ENCODE peak calls at places on chromosomes 13 and 19, in five cellular contexts. One of them, this sample, is unnamed.
A peak's percentile ranks its signal among the peaks of the same experiment; 100 is the strongest.

GRCh38 chr13:79398915-79399314 is 7.1 kb downstream of the RBM26 start:
- DNase-seq in adrenal gland: no peak
- DNase-seq in fibroblast of lung: peak; percentile 24
- DNase-seq in RWPE1: peak; percentile 16
- DNase-seq in psoas muscle: no peak
- DNase-seq in this sample: no peak

GRCh38 chr13:80336335-80336734 is 4.6 kb downstream of the SPRY2 start:
- DNase-seq in adrenal gland: no peak
- DNase-seq in fibroblast of lung: peak; percentile 42
- DNase-seq in RWPE1: no peak
- DNase-seq in psoas muscle: no peak
- DNase-seq in this sample: peak; percentile 69

GRCh38 chr19:35154535-35155406 is at the start of gene FXYD5:
- DNase-seq in adrenal gland: peak; percentile 58
- DNase-seq in fibroblast of lung: peak; percentile 81
- DNase-seq in RWPE1: peak; percentile 75
- DNase-seq in psoas muscle: peak; percentile 74
- DNase-seq in this sample: no peak

GRCh38 chr13:43799191-43799590 is 12.4 kb upstream of the ENOX1 start:
- DNase-seq in adrenal gland: no peak
- DNase-seq in fibroblast of lung: no peak
- DNase-seq in RWPE1: no peak
- DNase-seq in psoas muscle: no peak
- DNase-seq in this sample: no peak

GRCh38 chr19:30268601-30269000 is 103.6 kb upstream of the ZNF536 start:
- DNase-seq in adrenal gland: no peak
- DNase-seq in fibroblast of lung: no peak
- DNase-seq in RWPE1: no peak
- DNase-seq in psoas muscle: no peak
- DNase-seq in this sample: no peak

GRCh38 chr13:36910545-36910944 is 9.5 kb downstream of the SMAD9 start:
- DNase-seq in adrenal gland: no peak
- DNase-seq in fibroblast of lung: no peak
- DNase-seq in RWPE1: no peak
- DNase-seq in psoas muscle: no peak
- DNase-seq in this sample: no peak

GRCh38 chr13:114082849-114083645 is 49.4 kb downstream of the RASA3 start:
- DNase-seq in adrenal gland: no peak
- DNase-seq in fibroblast of lung: peak; percentile 65
- DNase-seq in RWPE1: no peak
- DNase-seq in psoas muscle: no peak
- DNase-seq in this sample: no peak

GRCh38 chr19:3123088-3123721 is 12.6 kb upstream of the GNA15 start:
- DNase-seq in adrenal gland: no peak
- DNase-seq in fibroblast of lung: no peak
- DNase-seq in RWPE1: no peak
- DNase-seq in psoas muscle: peak; percentile 19
- DNase-seq in this sample: no peak

GRCh38 chr13:85798999-85799646 is at the start of gene SLITRK6:
- DNase-seq in adrenal gland: no peak
- DNase-seq in fibroblast of lung: peak; percentile 84
- DNase-seq in RWPE1: peak; percentile 66
- DNase-seq in psoas muscle: no peak
- DNase-seq in this sample: peak; percentile 44

GRCh38 chr19:46959962-46960556 is 59.6 kb upstream of the NPAS1 start:
- DNase-seq in adrenal gland: no peak
- DNase-seq in fibroblast of lung: peak; percentile 61
- DNase-seq in RWPE1: no peak
- DNase-seq in psoas muscle: no peak
- DNase-seq in this sample: no peak
- H3K27ac ChIP-seq in adrenal gland: no peak overlapping the region
- H3K27ac ChIP-seq in fibroblast of lung: no peak overlapping the region
- H3K27ac ChIP-seq in RWPE1: no peak overlapping the region
- H3K27ac ChIP-seq in psoas muscle: no peak overlapping the region
- H3K27ac ChIP-seq in this sample: no peak overlapping the region

DNA sequence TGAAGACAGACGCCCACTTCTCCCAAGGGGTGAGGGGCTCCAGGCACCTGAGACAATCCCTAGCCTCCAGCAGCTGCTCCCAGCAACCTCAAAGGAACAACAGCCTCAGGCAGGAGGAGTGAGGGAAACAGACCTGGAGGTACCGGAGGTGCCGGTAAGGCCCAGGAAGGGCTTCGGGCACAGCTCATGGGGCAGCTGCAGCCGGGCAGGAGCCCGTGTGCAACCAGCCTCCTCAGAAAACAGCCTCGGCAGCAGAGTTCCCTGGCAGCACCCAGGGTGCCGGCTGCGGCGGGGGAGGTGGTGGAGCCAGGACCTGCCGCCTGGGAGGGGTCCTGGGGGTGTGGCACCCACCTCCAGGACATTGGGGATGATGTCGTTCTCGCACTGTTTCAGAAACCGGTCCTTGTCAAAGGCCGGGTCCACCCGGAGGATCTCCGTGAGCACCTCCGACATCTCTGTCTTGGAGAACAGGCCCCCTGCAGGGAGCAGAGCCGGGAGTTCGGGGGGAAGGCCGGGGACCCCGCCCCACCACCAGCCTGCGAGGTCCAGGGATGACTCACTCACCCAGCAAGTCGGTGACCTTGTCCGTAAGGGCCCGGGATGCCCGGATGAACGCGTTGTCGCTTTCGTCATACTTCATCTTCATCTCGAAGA is 6.5 kb upstream of the CTXN1 start:
- DNase-seq in adrenal gland: peak; percentile 56
- DNase-seq in fibroblast of lung: no peak
- DNase-seq in RWPE1: no peak
- DNase-seq in psoas muscle: no peak
- DNase-seq in this sample: no peak
- H3K27ac ChIP-seq in adrenal gland: no peak overlapping the region
- H3K27ac ChIP-seq in fibroblast of lung: no peak overlapping the region
- H3K27ac ChIP-seq in RWPE1: peak overlapping the region; percentile 95
- H3K27ac ChIP-seq in psoas muscle: no peak overlapping the region
- H3K27ac ChIP-seq in this sample: no peak overlapping the region

DNA sequence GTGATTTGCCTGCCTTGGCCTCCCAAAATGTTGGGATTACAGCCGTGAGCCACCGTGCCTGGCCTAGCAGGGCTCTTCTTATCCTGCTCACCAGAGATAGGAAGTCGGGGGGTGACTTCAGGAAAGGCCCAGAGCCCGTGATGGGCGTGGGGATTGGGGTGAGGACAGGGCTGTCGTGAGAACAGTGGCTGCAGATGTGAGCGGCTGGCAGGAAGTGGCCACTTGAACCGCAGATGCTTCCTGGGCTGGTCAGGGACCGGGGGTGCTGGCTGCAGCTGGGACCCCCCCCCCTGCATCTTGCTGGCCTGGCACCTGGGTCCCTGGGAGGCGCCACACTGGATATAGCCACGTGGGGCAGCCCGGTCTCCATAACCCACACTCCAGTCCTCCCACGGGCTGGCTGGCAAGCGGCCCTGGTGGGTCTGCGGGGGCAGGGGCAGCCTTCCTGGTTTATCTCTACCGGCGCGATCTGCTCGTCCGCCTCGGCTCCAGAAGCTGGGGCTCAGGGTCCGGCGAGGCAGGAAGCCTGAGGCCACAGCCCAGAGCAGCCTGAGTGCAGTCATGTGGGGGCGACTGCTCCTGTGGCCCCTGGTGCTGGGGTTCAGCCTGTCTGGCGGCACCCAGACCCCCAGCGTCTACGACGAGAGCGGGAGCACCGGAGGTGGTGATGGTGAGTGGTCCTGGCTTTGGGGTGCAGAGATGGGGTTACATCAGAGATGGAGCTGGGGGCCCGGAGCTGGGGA is at the start of gene F2RL3:
- DNase-seq in adrenal gland: peak; percentile 72
- DNase-seq in fibroblast of lung: no peak
- DNase-seq in RWPE1: no peak
- DNase-seq in psoas muscle: peak; percentile 55
- DNase-seq in this sample: peak; percentile 70
- H3K27ac ChIP-seq in adrenal gland: no peak within 1 kb of the TSS
- H3K27ac ChIP-seq in fibroblast of lung: no peak within 1 kb of the TSS
- H3K27ac ChIP-seq in RWPE1: peak within 1 kb of the TSS; percentile 94
- H3K27ac ChIP-seq in psoas muscle: peak within 1 kb of the TSS; percentile 38
- H3K27ac ChIP-seq in this sample: peak within 1 kb of the TSS; percentile 95

GRCh38 chr13:28046981-28047380 is 53.4 kb downstream of the FLT3 start:
- DNase-seq in adrenal gland: no peak
- DNase-seq in fibroblast of lung: peak; percentile 43
- DNase-seq in RWPE1: no peak
- DNase-seq in psoas muscle: no peak
- DNase-seq in this sample: no peak

GRCh38 chr13:28049880-28050871 is 50.2 kb downstream of the FLT3 start:
- DNase-seq in adrenal gland: no peak
- DNase-seq in fibroblast of lung: no peak
- DNase-seq in RWPE1: no peak
- DNase-seq in psoas muscle: no peak
- DNase-seq in this sample: no peak

GRCh38 chr13:28047784-28048388 is 52.5 kb downstream of the FLT3 start:
- DNase-seq in adrenal gland: no peak
- DNase-seq in fibroblast of lung: peak; percentile 9
- DNase-seq in RWPE1: peak; percentile 23
- DNase-seq in psoas muscle: no peak
- DNase-seq in this sample: no peak

GRCh38 chr13:28048768-28049167 is 51.6 kb downstream of the FLT3 start:
- DNase-seq in adrenal gland: no peak
- DNase-seq in fibroblast of lung: no peak
- DNase-seq in RWPE1: no peak
- DNase-seq in psoas muscle: no peak
- DNase-seq in this sample: no peak

GRCh38 chr13:28049215-28049614 is 51.2 kb downstream of the FLT3 start:
- DNase-seq in adrenal gland: no peak
- DNase-seq in fibroblast of lung: no peak
- DNase-seq in RWPE1: no peak
- DNase-seq in psoas muscle: no peak
- DNase-seq in this sample: no peak
- H3K27ac ChIP-seq in adrenal gland: no peak overlapping the region
- H3K27ac ChIP-seq in fibroblast of lung: no peak overlapping the region
- H3K27ac ChIP-seq in RWPE1: no peak overlapping the region
- H3K27ac ChIP-seq in psoas muscle: no peak overlapping the region
- H3K27ac ChIP-seq in this sample: no peak overlapping the region

DNA sequence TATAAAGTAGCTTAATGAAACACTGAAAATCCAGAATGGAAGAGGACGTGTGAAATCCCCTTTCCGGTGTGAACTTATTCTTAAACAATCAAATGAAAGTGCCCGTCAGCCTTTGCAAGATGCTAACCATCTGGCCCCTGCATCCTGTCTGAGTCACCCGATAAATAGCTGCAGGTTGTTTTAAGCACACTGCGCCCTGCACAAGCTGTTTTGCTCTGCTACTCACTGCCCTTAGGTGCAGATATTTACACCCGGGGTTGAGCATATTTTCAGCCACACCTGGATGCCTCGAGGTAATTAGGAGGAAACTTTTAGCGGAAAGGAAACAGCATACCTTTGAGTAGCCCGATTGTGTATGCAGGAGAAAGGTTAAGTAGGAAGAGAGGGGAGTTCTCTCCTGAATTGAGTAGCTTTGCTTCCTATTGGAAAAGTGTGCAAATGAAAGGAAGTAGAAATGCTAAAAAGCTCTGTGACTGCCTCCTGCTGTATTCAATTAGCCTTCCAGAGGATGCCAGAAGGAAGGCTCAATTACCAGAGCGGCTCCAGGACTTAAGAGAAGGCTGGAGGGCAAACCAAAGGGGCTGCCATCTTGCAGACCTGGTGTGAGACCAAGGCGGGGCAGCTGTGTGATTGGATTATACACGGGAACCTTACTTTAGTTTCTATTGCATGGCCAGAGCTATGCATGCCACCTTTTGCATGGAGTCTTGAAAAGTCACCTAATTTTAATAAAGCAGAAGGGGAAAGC is 42.5 kb downstream of the IRS2 start:
- DNase-seq in adrenal gland: no peak
- DNase-seq in fibroblast of lung: peak; percentile 79
- DNase-seq in RWPE1: peak; percentile 88
- DNase-seq in psoas muscle: no peak
- DNase-seq in this sample: peak; percentile 84
- H3K27ac ChIP-seq in adrenal gland: no peak overlapping the region
- H3K27ac ChIP-seq in fibroblast of lung: no peak overlapping the region
- H3K27ac ChIP-seq in RWPE1: peak overlapping the region; percentile 79
- H3K27ac ChIP-seq in psoas muscle: no peak overlapping the region
- H3K27ac ChIP-seq in this sample: no peak overlapping the region

GRCh38 chr13:107675847-107676550 is 539.3 kb downstream of the LIG4 start:
- DNase-seq in adrenal gland: no peak
- DNase-seq in fibroblast of lung: no peak
- DNase-seq in RWPE1: no peak
- DNase-seq in psoas muscle: no peak
- DNase-seq in this sample: no peak
- H3K27ac ChIP-seq in adrenal gland: no peak overlapping the region
- H3K27ac ChIP-seq in fibroblast of lung: no peak overlapping the region
- H3K27ac ChIP-seq in RWPE1: no peak overlapping the region
- H3K27ac ChIP-seq in psoas muscle: no peak overlapping the region
- H3K27ac ChIP-seq in this sample: no peak overlapping the region

DNA sequence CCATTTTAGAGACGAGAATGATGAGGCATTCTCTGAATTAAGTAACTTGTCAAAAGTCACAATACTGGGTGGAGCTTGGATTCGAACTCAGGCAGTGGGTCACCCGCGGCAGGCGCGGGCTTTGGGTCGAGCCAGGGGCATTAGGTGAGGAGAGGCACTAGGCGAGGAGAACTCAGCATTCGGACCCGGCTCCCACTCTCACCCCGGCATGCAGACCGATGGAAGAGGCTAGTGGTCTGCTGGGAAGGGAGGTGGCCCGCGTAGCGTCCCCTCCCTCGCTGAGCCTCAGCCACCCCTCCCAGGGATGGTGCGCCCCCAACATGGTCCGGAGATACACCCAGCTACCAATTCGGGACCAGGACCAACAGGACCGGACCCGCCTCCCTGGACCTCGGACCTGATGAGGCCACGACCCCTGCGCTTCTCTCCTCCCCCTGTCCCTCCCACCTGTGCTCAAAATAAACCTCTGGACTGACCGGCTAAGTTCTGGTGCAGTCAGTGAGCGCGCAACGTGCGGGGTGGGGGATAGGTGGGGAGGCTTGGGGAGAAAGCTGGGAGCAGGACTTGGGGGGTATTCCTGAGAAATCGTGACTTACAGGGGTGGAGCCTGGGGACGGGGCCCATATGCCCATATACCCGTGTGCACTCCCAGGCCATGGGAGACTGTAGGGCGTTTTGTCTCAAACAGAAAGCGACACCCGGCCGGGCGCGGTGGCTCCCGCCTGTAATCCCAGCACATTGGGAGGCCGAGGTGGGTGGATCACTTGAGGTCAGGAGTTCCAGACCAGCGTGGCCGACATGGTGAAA is 1.3 kb upstream of the SNAPC2 start:
- DNase-seq in adrenal gland: no peak
- DNase-seq in fibroblast of lung: no peak
- DNase-seq in RWPE1: no peak
- DNase-seq in psoas muscle: no peak
- DNase-seq in this sample: no peak
- H3K27ac ChIP-seq in adrenal gland: no peak overlapping the region
- H3K27ac ChIP-seq in fibroblast of lung: no peak overlapping the region
- H3K27ac ChIP-seq in RWPE1: peak overlapping the region; percentile 88
- H3K27ac ChIP-seq in psoas muscle: peak overlapping the region; percentile 74
- H3K27ac ChIP-seq in this sample: no peak overlapping the region

This sample was measured in cardiac muscle cell.